ENCODE peak calls at places on chromosomes 7 and 10, in nine cellular contexts. I is GM13977; P is T-helper 22 cell; L is stimulated activated CD4-positive, alpha-beta T cell treated with anti-CD3 and anti-CD28 coated beads, Interleukin-4, amount 100 ng/mL, for 48 hours; M is fibroblast of pulmonary artery; U is posterior vena cava; B is activated T-cell treated with anti-CD3 and anti-CD28 coated beads, Interleukin-2, amount 50 U/mL, for 4 hours; E is GM03348; G is small intestine. K is an unnamed sample.

GRCh38 chr10:130498042-130498441 is 361.9 kb downstream of the GLRX3 start:
- DNase-seq in I (no peak), P (no peak), L (no peak), M (no peak), U (peak; percentile 24), B (no peak), E (no peak), G (no peak), K (no peak)

GRCh38 chr7:116395125-116395791 is 104.3 kb upstream of the CAV2 start:
- DNase-seq in I (no peak), P (no peak), L (no peak), M (peak; percentile 77), U (no peak), B (no peak), E (peak; percentile 85), G (no peak), K (no peak)

GRCh38 chr7:112485766-112486165 is 5.0 kb downstream of the LSMEM1 start:
- DNase-seq in I (no peak), P (no peak), L (no peak), M (no peak), U (no peak), B (no peak), E (no peak), G (no peak), K (no peak)

GRCh38 chr7:135665072-135665471 is 2.8 kb downstream of the STMP1 start:
- DNase-seq in I (no peak), P (no peak), L (no peak), M (no peak), U (no peak), B (no peak), E (no peak), G (no peak), K (no peak)

GRCh38 chr10:58568428-58568935 is 55.8 kb downstream of the BICC1 start:
- DNase-seq in I (no peak), P (no peak), L (no peak), M (no peak), U (no peak), B (no peak), E (no peak), G (no peak), K (no peak)

GRCh38 chr7:117875566-117875965 is 2.3 kb upstream of the CTTNBP2 start:
- DNase-seq in I (no peak), P (no peak), L (no peak), M (no peak), U (no peak), B (no peak), E (no peak), G (no peak), K (no peak)

GRCh38 chr7:136617176-136617575 is 251.3 kb upstream of the CHRM2 start:
- DNase-seq in I (no peak), P (no peak), L (no peak), M (no peak), U (no peak), B (no peak), E (peak; percentile 10), G (no peak), K (no peak)

GRCh38 chr7:151570366-151570915 is 50.7 kb upstream of the RHEB start:
- DNase-seq in I (no peak), P (no peak), L (no peak), M (peak; percentile 65), U (no peak), B (no peak), E (peak; percentile 41), G (no peak), K (no peak)

GRCh38 chr10:131068760-131069159 is 242.8 kb downstream of the TCERG1L start:
- DNase-seq in I (no peak), P (no peak), L (no peak), M (no peak), U (no peak), B (no peak), E (no peak), G (no peak), K (no peak)

GRCh38 chr7:6392712-6393666 is 54.8 kb downstream of the DAGLB start:
- DNase-seq in I (no peak), P (no peak), L (peak; percentile 37), M (peak; percentile 85), U (no peak), B (peak; percentile 17), E (peak; percentile 64), G (peak; percentile 100), K (no peak)

GRCh38 chr10:7967035-7967434 is 87.5 kb upstream of the GATA3 start:
- DNase-seq in I (no peak), P (no peak), L (no peak), M (no peak), U (no peak), B (no peak), E (no peak), G (no peak), K (no peak)

K was measured in stimulated activated naive CD4-positive, alpha-beta T cell treated with Interleukin-2 at 50 U/mL for 16 hours.